ENCODE peak calls at places on chromosomes 1 and 21, in four cellular contexts. M, Y, J and P are unnamed samples.

GRCh38 chr1:15848929-15849774 is 1.6 kb downstream of the SPEN start:
- DNase-seq in M (peak), Y (peak), J (peak), P (peak)

GRCh38 chr21:43208561-43209332 is 39.9 kb downstream of the CRYAA start:
- DNase-seq in M (no peak), J (no peak), Y (no peak), P (no peak)

GRCh38 chr1:47558601-47559593 is 121.1 kb downstream of the FOXD2 start:
- DNase-seq in M (no peak), Y (peak), J (no peak), P (peak)

GRCh38 chr1:170360601-170361000 is 171.4 kb upstream of the GORAB start:
- DNase-seq in J (no peak), Y (no peak), M (peak), P (peak)

GRCh38 chr1:91440845-91441244 is 36.2 kb upstream of the HFM1 start:
- DNase-seq in Y (peak), J (no peak), M (no peak), P (peak)

GRCh38 chr21:45496968-45497845 is 45.0 kb downstream of the SLC19A1 start:
- DNase-seq in Y (no peak), J (no peak), M (no peak), P (no peak)

GRCh38 chr21:36917487-36918158 is 48.8 kb downstream of the HLCS start:
- DNase-seq in Y (peak), J (no peak), M (peak), P (peak)

GRCh38 chr1:67575861-67576260 is 109.1 kb upstream of the GADD45A start:
- DNase-seq in J (no peak), M (peak), Y (no peak), P (peak)

GRCh38 chr21:45421071-45421845 is 16.3 kb downstream of the COL18A1 start:
- DNase-seq in J (no peak), Y (no peak), M (no peak), P (no peak)

GRCh38 chr1:43067856-43068751 is 104.0 kb downstream of the EBNA1BP2 start:
- DNase-seq in Y (peak), J (no peak), M (no peak), P (no peak)

GRCh38 chr21:38488640-38489282 is 9.5 kb downstream of the ERG start:
- DNase-seq in J (no peak), Y (no peak), M (no peak), P (no peak)

GRCh38 chr1:212256404-212256803 is 28.8 kb upstream of the PPP2R5A start:
- DNase-seq in M (no peak), Y (no peak), J (no peak), P (no peak)

GRCh38 chr1:230011333-230012092 is 55.5 kb upstream of the GALNT2 start:
- DNase-seq in J (no peak), Y (no peak), M (no peak), P (no peak)

GRCh38 chr1:229024528-229025119 is 246.3 kb upstream of the RAB4A start:
- DNase-seq in Y (no peak), M (peak), J (no peak), P (peak)

GRCh38 chr1:227938911-227939790 is 8.6 kb downstream of the WNT9A start:
- DNase-seq in Y (no peak), M (no peak), J (no peak), P (no peak)